ENCODE peak calls at places on chromosomes 3 and 15, in ten cellular contexts. E, L, G, O, M, I, V, P, B and W are unnamed samples.

GRCh38 chr3:138935864-138936762 is 10.8 kb downstream of the FOXL2 start:
- DNase-seq in E (peak; percentile 69), L (peak; percentile 75), G (peak; percentile 84), O (peak; percentile 91), M (peak; percentile 86), I (peak; percentile 95), V (no peak), P (peak; percentile 99), B (peak; percentile 27), W (peak; percentile 80)

GRCh38 chr15:82963356-82964341 is 11.1 kb upstream of the HOMER2 start:
- DNase-seq in E (no peak), L (no peak), G (no peak), O (no peak), M (no peak), I (no peak), V (no peak), P (no peak), B (no peak), W (no peak)

GRCh38 chr3:153848701-153849100 is 272.5 kb upstream of the ARHGEF26 start:
- DNase-seq in E (no peak), L (no peak), G (no peak), O (no peak), M (no peak), I (no peak), V (no peak), P (no peak), B (peak; percentile 48), W (no peak)

GRCh38 chr3:160312014-160312624 is 86.9 kb downstream of the C3orf80 start:
- DNase-seq in E (no peak), L (no peak), G (no peak), O (no peak), M (no peak), I (no peak), V (no peak), P (no peak), B (no peak), W (no peak)

GRCh38 chr3:195028877-195029606 is 241.9 kb downstream of the XXYLT1 start:
- DNase-seq in E (no peak), L (no peak), G (no peak), O (no peak), M (no peak), I (no peak), V (no peak), P (no peak), B (peak; percentile 47), W (peak; percentile 40)

GRCh38 chr3:26921054-26921453 is 298.5 kb downstream of the LRRC3B start:
- DNase-seq in E (no peak), L (no peak), G (no peak), O (no peak), M (no peak), I (no peak), V (no peak), P (no peak), B (no peak), W (no peak)

GRCh38 chr3:184761120-184761841 is 49.4 kb upstream of the MAGEF1 start:
- DNase-seq in E (no peak), L (no peak), G (no peak), O (peak; percentile 34), M (no peak), I (no peak), V (no peak), P (no peak), B (no peak), W (peak; percentile 81)

GRCh38 chr3:196207833-196208607 is 3.2 kb downstream of the ZDHHC19 start:
- DNase-seq in E (peak; percentile 69), L (peak; percentile 57), G (no peak), O (peak; percentile 70), M (peak; percentile 100), I (peak; percentile 89), V (no peak), P (peak; percentile 85), B (no peak), W (no peak)

GRCh38 chr3:48426944-48427629 is 2.8 kb downstream of the PLXNB1 start:
- DNase-seq in E (no peak), L (no peak), G (no peak), O (no peak), M (no peak), I (no peak), V (no peak), P (no peak), B (peak; percentile 78), W (no peak)

GRCh38 chr3:48423883-48424695 is 5.8 kb downstream of the PLXNB1 start:
- DNase-seq in E (no peak), L (no peak), G (no peak), O (no peak), M (no peak), I (no peak), V (no peak), P (no peak), B (no peak), W (no peak)

GRCh38 chr3:48426401-48426909 is 3.4 kb downstream of the PLXNB1 start:
- DNase-seq in E (no peak), L (no peak), G (peak; percentile 79), O (no peak), M (no peak), I (no peak), V (no peak), P (no peak), B (no peak), W (no peak)

GRCh38 chr3:48423241-48423882 is 6.5 kb downstream of the PLXNB1 start:
- DNase-seq in E (no peak), L (no peak), G (no peak), O (no peak), M (no peak), I (no peak), V (no peak), P (no peak), B (no peak), W (no peak)

GRCh38 chr3:48425281-48425812 is 4.5 kb downstream of the PLXNB1 start:
- DNase-seq in E (no peak), L (no peak), G (peak; percentile 77), O (peak; percentile 50), M (peak; percentile 18), I (no peak), V (no peak), P (no peak), B (no peak), W (peak; percentile 43)
- H3K4me1 ChIP-seq in E (peaks cover 43% of the 10 kb centered on the region), L (peaks cover 33% of the 10 kb centered on the region), G (peaks cover 2% of the 10 kb centered on the region), O (peaks cover 41% of the 10 kb centered on the region), M (peaks cover 3% of the 10 kb centered on the region), I (peaks cover 39% of the 10 kb centered on the region), V (peaks cover 78% of the 10 kb centered on the region), P (peaks cover 34% of the 10 kb centered on the region), B (peaks cover 68% of the 10 kb centered on the region), W (peaks cover 76% of the 10 kb centered on the region)

DNA sequence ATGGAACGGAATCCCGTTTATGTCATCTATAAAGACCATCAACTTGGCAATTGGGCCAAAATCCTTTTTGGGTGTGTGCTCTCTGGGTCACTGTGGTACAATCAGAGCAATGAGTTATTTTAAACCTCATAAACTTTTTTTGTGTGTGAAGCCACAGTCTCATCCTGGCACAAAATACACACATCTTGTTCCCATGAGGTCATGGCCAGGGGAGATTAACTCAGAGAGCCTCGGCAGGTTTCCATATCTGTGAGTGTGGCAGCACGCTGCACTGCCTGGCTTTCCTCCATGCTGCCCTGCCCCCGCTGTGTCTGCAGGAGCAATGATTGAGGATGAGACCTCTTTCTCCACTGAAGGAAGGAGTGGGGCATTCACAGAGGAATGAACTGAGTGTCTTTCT is 54.0 kb upstream of the DLG1 start:
- DNase-seq in E (peak; percentile 25), L (no peak), G (peak; percentile 85), O (peak; percentile 41), M (no peak), I (no peak), V (no peak), P (no peak), B (no peak), W (peak; percentile 67)
- TF ChIP-seq EP300 in E (no peak), L (no peak), G (peak; percentile 74), O (no peak), M (no peak), I (no peak), V (no peak), P (no peak), B (no peak), W (no peak)

GRCh38 chr15:76336254-76337046 is at the start of gene ISL2:
- DNase-seq in E (peak; percentile 85), L (peak; percentile 100), G (peak; percentile 97), O (no peak), M (peak; percentile 97), I (peak; percentile 91), V (no peak), P (peak; percentile 97), B (peak; percentile 95), W (peak; percentile 67)

GRCh38 chr15:76335851-76336253 is 721 bp upstream of the ISL2 start:
- DNase-seq in E (no peak), L (peak; percentile 81), G (no peak), O (no peak), M (no peak), I (no peak), V (no peak), P (peak; percentile 65), B (no peak), W (no peak)

GRCh38 chr15:76337739-76338554 is 1.4 kb downstream of the ISL2 start:
- DNase-seq in E (peak; percentile 25), L (no peak), G (no peak), O (no peak), M (peak; percentile 65), I (peak; percentile 86), V (no peak), P (peak; percentile 78), B (no peak), W (no peak)

GRCh38 chr15:76338555-76339301 is 2.2 kb downstream of the ISL2 start:
- DNase-seq in E (no peak), L (no peak), G (no peak), O (no peak), M (no peak), I (no peak), V (no peak), P (no peak), B (no peak), W (no peak)

GRCh38 chr15:76337047-76337738 is 620 bp downstream of the ISL2 start:
- DNase-seq in E (peak; percentile 19), L (no peak), G (no peak), O (no peak), M (peak; percentile 42), I (no peak), V (no peak), P (no peak), B (peak; percentile 39), W (no peak)
- H3K4me1 ChIP-seq in E (peaks cover 58% of the 10 kb centered on the region), L (peaks cover 31% of the 10 kb centered on the region), G (no peaks in the 10 kb centered on the region), O (peaks cover 14% of the 10 kb centered on the region), M (peaks cover 11% of the 10 kb centered on the region), I (peaks cover 54% of the 10 kb centered on the region), V (peaks cover 67% of the 10 kb centered on the region), P (peaks cover 40% of the 10 kb centered on the region), B (peaks cover 48% of the 10 kb centered on the region), W (peaks cover 73% of the 10 kb centered on the region)

GRCh38 chr15:39830166-39830565 is 47.5 kb upstream of the FSIP1 start:
- DNase-seq in E (no peak), L (no peak), G (no peak), O (no peak), M (no peak), I (no peak), V (no peak), P (no peak), B (no peak), W (no peak)

GRCh38 chr15:39835550-39835949 is 52.9 kb upstream of the FSIP1 start:
- DNase-seq in E (no peak), L (no peak), G (no peak), O (no peak), M (no peak), I (no peak), V (no peak), P (no peak), B (no peak), W (no peak)

GRCh38 chr15:39834256-39834655 is 51.6 kb upstream of the FSIP1 start:
- DNase-seq in E (no peak), L (no peak), G (no peak), O (no peak), M (no peak), I (no peak), V (no peak), P (no peak), B (no peak), W (no peak)

GRCh38 chr15:39837454-39837853 is 54.8 kb upstream of the FSIP1 start:
- DNase-seq in E (no peak), L (no peak), G (no peak), O (no peak), M (no peak), I (no peak), V (no peak), P (no peak), B (no peak), W (no peak)

DNA sequence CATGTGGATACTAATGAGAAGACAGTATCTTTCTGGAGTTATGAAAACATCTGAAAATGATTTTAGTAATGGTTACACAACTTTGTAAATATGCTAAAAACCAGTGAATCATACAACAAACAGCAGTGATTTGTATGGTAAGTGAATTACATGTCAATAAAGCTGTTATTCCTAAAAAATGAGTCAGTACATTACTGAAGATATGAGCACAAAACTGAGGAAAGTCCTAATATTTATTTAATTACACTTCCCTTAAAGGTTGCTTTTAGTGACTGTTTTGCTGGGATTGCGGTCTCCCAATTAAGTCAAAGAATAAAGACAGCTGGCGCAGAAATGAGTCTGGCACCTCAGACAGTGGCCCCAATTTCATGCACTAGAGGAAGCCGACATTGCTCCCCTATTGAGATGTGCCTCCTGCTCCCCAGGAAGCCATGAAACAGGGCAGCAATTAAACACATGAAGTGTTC is 50.9 kb upstream of the FSIP1 start:
- DNase-seq in E (no peak), L (no peak), G (no peak), O (no peak), M (no peak), I (no peak), V (no peak), P (no peak), B (no peak), W (no peak)
- TF ChIP-seq EP300 in E (no peak), L (no peak), G (no peak), O (no peak), M (no peak), I (no peak), V (no peak), P (no peak), B (no peak), W (no peak)